ENCODE peak calls at places on chromosomes 11 and 22, in ten cellular contexts. One of them, this sample, is unnamed.

GRCh38 chr11:125110996-125111340 is 458 bp downstream of the TMEM218 start:
- DNase-seq in sigmoid colon: no peak
- DNase-seq in CD8-positive, alpha-beta T cell: no peak
- DNase-seq in A549: no peak
- DNase-seq in mammary epithelial cell: no peak
- DNase-seq in kidney epithelial cell: no peak
- DNase-seq in heart right ventricle: no peak
- DNase-seq in psoas muscle: no peak
- DNase-seq in neural progenitor cell: no peak
- DNase-seq in fibroblast of pulmonary artery: no peak
- DNase-seq in this sample: peak; percentile 3

GRCh38 chr11:104095791-104096190 is 59.4 kb downstream of the DDI1 start:
- DNase-seq in mammary epithelial cell: no peak
- DNase-seq in heart right ventricle: no peak
- DNase-seq in sigmoid colon: no peak
- DNase-seq in psoas muscle: no peak
- DNase-seq in A549: no peak
- DNase-seq in CD8-positive, alpha-beta T cell: no peak
- DNase-seq in fibroblast of pulmonary artery: peak; percentile 25
- DNase-seq in neural progenitor cell: no peak
- DNase-seq in kidney epithelial cell: no peak
- DNase-seq in this sample: peak; percentile 68

GRCh38 chr11:134975866-134976265 is 563.8 kb upstream of the B3GAT1 start:
- DNase-seq in sigmoid colon: no peak
- DNase-seq in CD8-positive, alpha-beta T cell: no peak
- DNase-seq in fibroblast of pulmonary artery: no peak
- DNase-seq in neural progenitor cell: no peak
- DNase-seq in kidney epithelial cell: no peak
- DNase-seq in A549: no peak
- DNase-seq in heart right ventricle: no peak
- DNase-seq in mammary epithelial cell: no peak
- DNase-seq in psoas muscle: no peak
- DNase-seq in this sample: no peak

GRCh38 chr22:19448076-19448607 is 631 bp upstream of the C22orf39 start:
- DNase-seq in neural progenitor cell: peak; percentile 60
- DNase-seq in mammary epithelial cell: peak; percentile 35
- DNase-seq in heart right ventricle: peak; percentile 27
- DNase-seq in kidney epithelial cell: no peak
- DNase-seq in sigmoid colon: peak; percentile 72
- DNase-seq in fibroblast of pulmonary artery: peak; percentile 70
- DNase-seq in psoas muscle: no peak
- DNase-seq in A549: peak; percentile 39
- DNase-seq in CD8-positive, alpha-beta T cell: no peak
- DNase-seq in this sample: peak; percentile 55

GRCh38 chr11:27239305-27239942 is 123.6 kb downstream of the CCDC34 start:
- DNase-seq in A549: no peak
- DNase-seq in neural progenitor cell: no peak
- DNase-seq in sigmoid colon: no peak
- DNase-seq in psoas muscle: no peak
- DNase-seq in mammary epithelial cell: no peak
- DNase-seq in kidney epithelial cell: no peak
- DNase-seq in fibroblast of pulmonary artery: no peak
- DNase-seq in heart right ventricle: peak; percentile 43
- DNase-seq in CD8-positive, alpha-beta T cell: no peak
- DNase-seq in this sample: peak; percentile 95

GRCh38 chr11:66489636-66490035 is 9.4 kb downstream of the DPP3 start:
- DNase-seq in CD8-positive, alpha-beta T cell: no peak
- DNase-seq in kidney epithelial cell: no peak
- DNase-seq in A549: no peak
- DNase-seq in neural progenitor cell: no peak
- DNase-seq in psoas muscle: no peak
- DNase-seq in sigmoid colon: no peak
- DNase-seq in mammary epithelial cell: no peak
- DNase-seq in fibroblast of pulmonary artery: no peak
- DNase-seq in heart right ventricle: no peak
- DNase-seq in this sample: no peak

GRCh38 chr22:28992565-28993326 is 68.9 kb downstream of the C22orf31 start:
- DNase-seq in CD8-positive, alpha-beta T cell: no peak
- DNase-seq in psoas muscle: no peak
- DNase-seq in A549: no peak
- DNase-seq in heart right ventricle: no peak
- DNase-seq in neural progenitor cell: no peak
- DNase-seq in mammary epithelial cell: no peak
- DNase-seq in sigmoid colon: no peak
- DNase-seq in fibroblast of pulmonary artery: no peak
- DNase-seq in kidney epithelial cell: no peak
- DNase-seq in this sample: no peak

GRCh38 chr11:126332221-126332711 is 23.2 kb upstream of the ST3GAL4 start:
- DNase-seq in heart right ventricle: peak; percentile 54
- DNase-seq in CD8-positive, alpha-beta T cell: no peak
- DNase-seq in kidney epithelial cell: no peak
- DNase-seq in psoas muscle: peak; percentile 89
- DNase-seq in mammary epithelial cell: peak; percentile 82
- DNase-seq in neural progenitor cell: no peak
- DNase-seq in sigmoid colon: no peak
- DNase-seq in fibroblast of pulmonary artery: peak; percentile 82
- DNase-seq in A549: no peak
- DNase-seq in this sample: peak; percentile 92

GRCh38 chr11:119055901-119056300 is 1.1 kb downstream of the HYOU1 start:
- DNase-seq in heart right ventricle: no peak
- DNase-seq in CD8-positive, alpha-beta T cell: no peak
- DNase-seq in psoas muscle: no peak
- DNase-seq in fibroblast of pulmonary artery: peak; percentile 38
- DNase-seq in neural progenitor cell: peak; percentile 32
- DNase-seq in mammary epithelial cell: peak; percentile 39
- DNase-seq in sigmoid colon: no peak
- DNase-seq in kidney epithelial cell: no peak
- DNase-seq in A549: peak; percentile 57
- DNase-seq in this sample: peak; percentile 42
- TF ChIP-seq CTCF in heart right ventricle: no peak
- TF ChIP-seq CTCF in CD8-positive, alpha-beta T cell: no peak
- TF ChIP-seq CTCF in psoas muscle: no peak
- TF ChIP-seq CTCF in fibroblast of pulmonary artery: peak; percentile 18
- TF ChIP-seq CTCF in neural progenitor cell: no peak
- TF ChIP-seq CTCF in mammary epithelial cell: no peak
- TF ChIP-seq CTCF in sigmoid colon: no peak
- TF ChIP-seq CTCF in kidney epithelial cell: peak; percentile 41
- TF ChIP-seq CTCF in A549: peak; percentile 22
- TF ChIP-seq CTCF in this sample: peak; percentile 37

DNA sequence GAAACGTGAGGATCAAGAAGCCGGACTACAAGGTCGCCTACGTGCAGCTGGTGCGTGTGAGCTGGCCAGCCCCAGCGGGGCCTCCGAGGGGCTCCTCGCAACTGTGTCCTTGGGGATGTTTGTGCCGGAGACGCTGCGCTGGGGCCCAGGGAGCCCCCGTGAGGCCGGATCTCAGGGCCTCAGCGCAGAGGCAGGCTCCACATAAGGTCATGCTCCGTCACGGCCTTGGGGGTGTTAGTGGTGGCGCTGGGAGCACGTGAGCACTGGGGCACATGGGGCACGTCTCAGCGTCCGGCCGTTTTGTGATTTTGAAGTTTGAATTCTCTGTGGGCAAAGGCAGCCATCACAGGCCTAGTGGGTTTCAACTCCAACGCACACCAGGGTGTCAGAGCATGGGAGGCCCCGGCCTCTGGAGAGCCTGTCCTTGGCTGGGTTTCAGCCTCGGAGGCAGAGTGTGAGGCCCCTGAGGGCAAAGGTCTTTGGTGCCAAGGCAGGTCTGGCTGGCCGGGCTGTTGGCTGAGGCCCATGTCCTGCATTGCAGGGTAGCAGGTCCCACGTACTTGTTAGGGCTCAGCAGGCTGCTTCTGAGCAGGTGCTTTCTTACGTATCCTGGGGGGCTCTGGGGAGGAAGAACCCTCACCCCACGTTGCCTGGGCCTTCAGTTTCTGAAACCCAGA is 5.8 kb downstream of the MRPL23 start:
- DNase-seq in heart right ventricle: no peak
- DNase-seq in mammary epithelial cell: no peak
- DNase-seq in sigmoid colon: peak; percentile 18
- DNase-seq in A549: no peak
- DNase-seq in CD8-positive, alpha-beta T cell: no peak
- DNase-seq in psoas muscle: no peak
- DNase-seq in fibroblast of pulmonary artery: no peak
- DNase-seq in neural progenitor cell: no peak
- DNase-seq in kidney epithelial cell: no peak
- DNase-seq in this sample: no peak
- H3K4me3 ChIP-seq in heart right ventricle: no peak overlapping the region
- H3K4me3 ChIP-seq in mammary epithelial cell: no peak overlapping the region
- H3K4me3 ChIP-seq in sigmoid colon: no peak overlapping the region
- H3K4me3 ChIP-seq in A549: no peak overlapping the region
- H3K4me3 ChIP-seq in CD8-positive, alpha-beta T cell: no peak overlapping the region
- H3K4me3 ChIP-seq in psoas muscle: no peak overlapping the region
- H3K4me3 ChIP-seq in fibroblast of pulmonary artery: no peak overlapping the region
- H3K4me3 ChIP-seq in neural progenitor cell: no peak overlapping the region
- H3K4me3 ChIP-seq in kidney epithelial cell: no peak overlapping the region
- H3K4me3 ChIP-seq in this sample: no peak overlapping the region

DNA sequence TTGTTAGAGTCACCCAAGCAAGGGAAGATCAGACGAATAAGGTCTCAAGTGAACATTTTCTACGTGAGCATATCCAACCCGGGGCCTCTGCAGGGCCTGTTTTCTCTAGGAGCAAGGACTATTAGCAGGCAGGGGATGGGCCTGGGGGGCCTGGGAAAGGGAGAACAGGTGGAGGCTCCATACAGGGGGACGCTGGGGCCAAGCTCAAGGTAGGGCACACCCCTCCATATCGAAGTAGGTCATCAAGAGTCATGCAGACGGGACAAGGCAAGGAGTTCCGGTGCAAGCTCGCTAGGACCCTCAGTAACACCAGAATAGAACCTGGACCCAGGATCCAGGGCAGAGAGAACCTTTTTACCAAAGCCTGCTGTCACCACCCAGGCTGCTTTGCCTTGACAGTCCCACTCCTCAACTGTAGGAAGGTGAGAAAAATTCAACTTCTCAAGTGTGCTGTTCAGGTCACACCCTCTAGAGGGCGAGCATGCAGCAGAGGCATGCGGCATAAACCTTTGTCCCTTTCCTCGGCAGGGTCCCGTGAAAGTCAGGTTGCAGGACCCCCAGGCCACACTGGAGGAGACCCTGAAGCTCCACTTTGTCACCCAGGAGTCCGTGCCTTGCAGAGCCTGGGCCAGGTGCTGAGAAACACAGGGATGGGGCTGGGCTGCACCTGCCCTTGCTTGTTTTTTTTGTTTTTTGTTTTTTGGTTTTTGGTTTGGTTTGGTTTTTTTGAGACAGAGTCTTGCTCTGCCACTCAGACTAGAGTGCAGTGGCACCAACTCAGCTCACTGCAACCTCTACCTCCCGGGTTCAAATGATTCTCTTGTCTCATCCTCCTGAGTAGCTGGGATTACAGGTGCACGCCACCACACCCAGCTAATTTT is 8.6 kb upstream of the APOBEC3B start:
- DNase-seq in fibroblast of pulmonary artery: peak; percentile 19
- DNase-seq in A549: peak; percentile 58
- DNase-seq in CD8-positive, alpha-beta T cell: peak; percentile 43
- DNase-seq in sigmoid colon: no peak
- DNase-seq in mammary epithelial cell: no peak
- DNase-seq in heart right ventricle: no peak
- DNase-seq in psoas muscle: no peak
- DNase-seq in neural progenitor cell: peak; percentile 80
- DNase-seq in kidney epithelial cell: no peak
- DNase-seq in this sample: peak; percentile 23
- TF ChIP-seq CTCF in fibroblast of pulmonary artery: peak; percentile 69
- TF ChIP-seq CTCF in A549: peak; percentile 53
- TF ChIP-seq CTCF in CD8-positive, alpha-beta T cell: peak; percentile 73
- TF ChIP-seq CTCF in sigmoid colon: peak; percentile 63
- TF ChIP-seq CTCF in mammary epithelial cell: peak; percentile 98
- TF ChIP-seq CTCF in heart right ventricle: peak; percentile 73
- TF ChIP-seq CTCF in psoas muscle: peak; percentile 38
- TF ChIP-seq CTCF in neural progenitor cell: peak; percentile 84
- TF ChIP-seq CTCF in kidney epithelial cell: peak; percentile 63
- TF ChIP-seq CTCF in this sample: peak; percentile 88

DNA sequence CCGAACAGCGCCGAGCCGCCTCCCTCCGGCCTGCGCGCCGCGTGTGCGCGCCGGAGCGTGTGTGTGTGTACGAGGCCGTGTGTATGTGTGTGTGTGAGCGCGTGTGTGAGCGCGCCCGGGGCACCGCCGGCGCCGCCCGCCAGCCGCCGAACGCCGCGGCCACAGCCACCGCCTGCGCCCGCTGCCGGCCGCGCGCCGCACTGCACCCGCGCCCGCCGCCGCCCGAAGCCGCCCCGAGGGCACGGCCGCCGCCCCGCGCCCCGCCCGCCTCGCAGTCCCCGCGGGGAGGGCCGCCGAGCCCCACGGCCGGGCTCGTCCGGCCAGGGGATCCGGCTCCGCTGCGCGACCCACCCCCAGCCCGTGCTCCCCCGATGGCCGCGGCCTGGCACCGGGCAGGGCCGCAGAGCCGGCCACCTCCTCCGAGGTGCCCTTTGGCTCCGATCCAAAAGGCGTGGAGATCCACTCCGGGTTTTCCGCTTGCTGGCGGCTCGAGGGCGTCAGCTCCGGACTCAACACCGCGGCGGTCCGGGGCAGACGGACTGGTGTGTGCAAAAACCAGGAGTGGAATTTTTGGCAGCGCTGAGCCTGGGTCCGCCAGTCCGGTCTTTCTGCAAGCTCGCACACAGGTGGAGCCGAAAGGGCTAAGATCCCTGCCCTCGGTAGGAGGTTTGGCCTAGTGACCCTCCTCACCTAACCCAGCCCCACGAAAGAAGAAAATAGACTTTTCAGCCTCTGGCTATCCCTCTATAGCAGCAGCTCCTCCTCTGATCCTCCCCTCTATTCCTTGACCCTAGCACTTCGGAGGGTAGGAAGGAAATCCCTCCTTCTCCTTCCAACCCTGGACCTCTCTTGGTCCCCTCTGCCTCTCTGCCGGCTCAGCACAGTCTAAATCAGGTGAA is at the start of gene SYT7:
- DNase-seq in sigmoid colon: peak; percentile 98
- DNase-seq in neural progenitor cell: peak; percentile 97
- DNase-seq in heart right ventricle: peak; percentile 97
- DNase-seq in psoas muscle: peak; percentile 95
- DNase-seq in CD8-positive, alpha-beta T cell: peak; percentile 90
- DNase-seq in kidney epithelial cell: peak; percentile 56
- DNase-seq in fibroblast of pulmonary artery: peak; percentile 98
- DNase-seq in A549: peak; percentile 96
- DNase-seq in mammary epithelial cell: peak; percentile 96
- DNase-seq in this sample: peak; percentile 97
- H3K4me3 ChIP-seq in sigmoid colon: peak within 1 kb of the TSS; percentile 53
- H3K4me3 ChIP-seq in neural progenitor cell: peak within 1 kb of the TSS; percentile 59
- H3K4me3 ChIP-seq in heart right ventricle: peak within 1 kb of the TSS; percentile 61
- H3K4me3 ChIP-seq in psoas muscle: peak within 1 kb of the TSS; percentile 66
- H3K4me3 ChIP-seq in CD8-positive, alpha-beta T cell: peak within 1 kb of the TSS; percentile 38
- H3K4me3 ChIP-seq in kidney epithelial cell: peak within 1 kb of the TSS; percentile 24
- H3K4me3 ChIP-seq in fibroblast of pulmonary artery: peak within 1 kb of the TSS; percentile 25
- H3K4me3 ChIP-seq in A549: peak within 1 kb of the TSS; percentile 57
- H3K4me3 ChIP-seq in mammary epithelial cell: peak within 1 kb of the TSS; percentile 58
- H3K4me3 ChIP-seq in this sample: peak within 1 kb of the TSS; percentile 26

This sample was measured in AG10803.